ENCODE peak calls at places on chromosomes 11 and 22, in five cellular contexts. D is NCI-H1105, K is activated gamma-delta T cell, E is GM04503, Z is hypothalamus. F is an unnamed sample.

GRCh38 chr11:2428322-2428795 is 16.0 kb downstream of the TRPM5 start:
- DNase-seq in K (no peak), E (no peak), Z (peak), D (peak), F (peak)

GRCh38 chr11:75453916-75454655 is 21.1 kb upstream of the KLHL35 start:
- DNase-seq in D (no peak), E (peak), Z (no peak), K (no peak), F (no peak)

GRCh38 chr11:6576471-6577373 is 26.7 kb downstream of the RRP8 start:
- DNase-seq in Z (peak), D (peak), E (peak), K (no peak), F (peak)

GRCh38 chr22:49764151-49764581 is 63.5 kb downstream of the BRD1 start:
- DNase-seq in K (no peak), Z (no peak), D (no peak), E (no peak), F (no peak)

GRCh38 chr22:50628543-50629134 is 687 bp upstream of the ARSA start:
- DNase-seq in E (no peak), Z (no peak), D (no peak), K (no peak), F (no peak)

GRCh38 chr11:56977324-56977723 is 11.4 kb upstream of the OR5AK2 start:
- DNase-seq in Z (no peak), K (no peak), E (no peak), D (no peak), F (no peak)

GRCh38 chr11:36109850-36110606 is 166.2 kb downstream of the LDLRAD3 start:
- DNase-seq in Z (no peak), E (no peak), D (no peak), K (no peak), F (no peak)

GRCh38 chr11:10351768-10352641 is 47.1 kb downstream of the ADM start:
- DNase-seq in K (no peak), D (no peak), Z (peak), E (peak), F (peak)

GRCh38 chr11:121563900-121564822 is 111.4 kb upstream of the SORL1-AS1 start:
- DNase-seq in D (peak), Z (no peak), E (no peak), K (no peak), F (peak)

GRCh38 chr11:97909544-97910394 is 1111.0 kb upstream of the CNTN5 start:
- DNase-seq in Z (no peak), D (no peak), E (no peak), K (no peak), F (no peak)

GRCh38 chr22:44578115-44578457 is 80.1 kb upstream of the RTL6 start:
- DNase-seq in K (no peak), E (no peak), Z (no peak), D (no peak), F (no peak)

GRCh38 chr22:19874307-19875060 is 19.8 kb upstream of the GNB1L start:
- DNase-seq in D (peak), K (no peak), Z (no peak), E (no peak), F (peak)

GRCh38 chr11:65555693-65556231 is 2.4 kb downstream of the LTBP3 start:
- DNase-seq in E (peak), K (no peak), Z (peak), D (no peak), F (no peak)

GRCh38 chr11:93689166-93689734 is 27.8 kb downstream of the CEP295 start:
- DNase-seq in D (no peak), Z (no peak), K (no peak), E (no peak), F (no peak)

GRCh38 chr11:134634897-134635831 is 223.1 kb upstream of the B3GAT1 start:
- DNase-seq in K (no peak), D (no peak), E (no peak), Z (no peak), F (no peak)

GRCh38 chr11:35464308-35464707 is 45.0 kb upstream of the SLC1A2 start:
- DNase-seq in E (no peak), Z (no peak), D (no peak), K (no peak), F (no peak)

GRCh38 chr22:30636226-30637077 is 871 bp downstream of the SLC35E4 start:
- DNase-seq in K (no peak), D (peak), E (no peak), Z (no peak), F (peak)

GRCh38 chr22:29208879-29209623 is 3.4 kb downstream of the EMID1 start:
- DNase-seq in D (no peak), Z (no peak), K (no peak), E (no peak), F (no peak)

F was measured in NCI-H2029.